ENCODE peak calls at places on chromosomes 1 and 21, in eight cellular contexts. T, Q, H, F, D, V, R and S are unnamed samples.

GRCh38 chr21:43345746-43346409 is 81.1 kb downstream of the SIK1 start:
- DNase-seq in F (no peak), D (no peak), T (no peak), H (peak; percentile 74), V (peak; percentile 88), Q (no peak), R (peak; percentile 47), S (peak; percentile 86)

GRCh38 chr1:205172729-205173366 is 38.7 kb downstream of the DSTYK start:
- DNase-seq in R (peak; percentile 95), V (peak; percentile 93), T (no peak), D (no peak), F (no peak), H (peak; percentile 87), Q (no peak), S (peak; percentile 93)

GRCh38 chr1:26608895-26609294 is 79.3 kb downstream of the RPS6KA1 start:
- DNase-seq in V (no peak), F (no peak), T (no peak), D (no peak), Q (no peak), R (peak; percentile 8), H (peak; percentile 18), S (no peak)

GRCh38 chr1:1782399-1783221 is 4.3 kb upstream of the NADK start:
- DNase-seq in D (no peak), Q (peak; percentile 75), R (peak; percentile 67), F (no peak), H (peak; percentile 54), T (no peak), V (peak; percentile 80), S (peak; percentile 70)

GRCh38 chr1:240232548-240232947 is 140.9 kb downstream of the FMN2 start:
- DNase-seq in H (no peak), V (peak; percentile 45), Q (no peak), F (no peak), D (no peak), R (peak; percentile 96), T (no peak), S (peak; percentile 84)

GRCh38 chr1:35931424-35932157 is 686 bp downstream of the AGO3 start:
- DNase-seq in T (peak; percentile 1), Q (peak; percentile 42), F (no peak), D (peak; percentile 22), H (peak; percentile 22), V (peak; percentile 47), R (no peak), S (peak; percentile 20)

GRCh38 chr1:115748396-115749130 is 20.0 kb downstream of the CASQ2 start:
- DNase-seq in Q (no peak), D (no peak), F (no peak), H (peak; percentile 29), V (peak; percentile 9), T (no peak), R (peak; percentile 12), S (peak; percentile 8)

GRCh38 chr1:40777224-40777970 is 6.2 kb upstream of the KCNQ4 start:
- DNase-seq in V (no peak), T (no peak), D (no peak), Q (no peak), H (no peak), F (no peak), R (no peak), S (no peak)

GRCh38 chr1:243848165-243849088 is 1.6 kb downstream of the AKT3 start:
- DNase-seq in T (no peak), R (no peak), Q (no peak), V (no peak), D (no peak), F (no peak), H (no peak), S (no peak)

GRCh38 chr1:115227683-115228082 is 110.4 kb downstream of the NGF start:
- DNase-seq in V (no peak), H (no peak), F (no peak), R (peak; percentile 90), D (no peak), Q (no peak), T (no peak), S (peak; percentile 80)

GRCh38 chr1:109975718-109976117 is 8.8 kb upstream of the AHCYL1 start:
- DNase-seq in Q (no peak), R (peak; percentile 96), H (peak; percentile 51), F (no peak), V (peak; percentile 78), T (no peak), D (no peak), S (peak; percentile 94)

GRCh38 chr1:161133220-161133740 is 813 bp upstream of the DEDD start:
- DNase-seq in F (no peak), Q (no peak), V (no peak), D (no peak), T (no peak), R (no peak), H (no peak), S (peak; percentile 19)

GRCh38 chr1:158654570-158654969 is 31.9 kb downstream of the SPTA1 start:
- DNase-seq in F (no peak), Q (no peak), H (peak; percentile 71), R (no peak), T (no peak), V (no peak), D (no peak), S (no peak)

GRCh38 chr1:68624233-68624632 is 127.4 kb upstream of the DEPDC1 start:
- DNase-seq in H (peak; percentile 61), T (no peak), D (no peak), F (no peak), Q (no peak), R (peak; percentile 14), V (peak; percentile 54), S (peak; percentile 53)

GRCh38 chr1:218933526-218933925 is 240.2 kb upstream of the LYPLAL1 start:
- DNase-seq in V (no peak), D (no peak), F (no peak), T (no peak), H (no peak), Q (no peak), R (peak; percentile 19), S (peak; percentile 33)

GRCh38 chr1:151326619-151327222 is 495 bp downstream of the PI4KB start:
- DNase-seq in T (peak; percentile 33), Q (no peak), V (peak; percentile 68), R (peak; percentile 40), F (peak; percentile 37), D (no peak), H (peak; percentile 58), S (peak; percentile 62)

GRCh38 chr1:7553042-7553690 is 217.9 kb upstream of the VAMP3 start:
- DNase-seq in H (no peak), F (no peak), D (no peak), T (no peak), Q (no peak), R (no peak), V (no peak), S (no peak)

GRCh38 chr1:145859491-145860159 is 744 bp upstream of the PIAS3 start:
- DNase-seq in V (peak; percentile 93), T (peak; percentile 81), F (peak; percentile 67), D (peak; percentile 56), Q (peak; percentile 91), H (peak; percentile 89), R (peak; percentile 87), S (peak; percentile 91)

GRCh38 chr1:199083680-199084079 is 444.8 kb downstream of the PTPRC start:
- DNase-seq in T (no peak), H (no peak), F (no peak), V (no peak), R (peak; percentile 50), Q (no peak), D (no peak), S (peak; percentile 14)

GRCh38 chr1:191709215-191709614 is 449.0 kb upstream of the RGS18 start:
- DNase-seq in D (no peak), H (no peak), F (no peak), R (no peak), V (peak; percentile 9), Q (no peak), T (no peak), S (peak; percentile 39)

GRCh38 chr1:13699936-13700520 is at the start of gene PRDM2:
- DNase-seq in V (peak; percentile 26), D (peak; percentile 50), F (peak; percentile 66), T (peak; percentile 57), Q (peak; percentile 39), H (peak; percentile 29), R (peak; percentile 42), S (peak; percentile 49)

GRCh38 chr1:202293620-202294019 is 48.1 kb downstream of the UBE2T start:
- DNase-seq in F (no peak), H (no peak), T (no peak), V (no peak), R (no peak), D (no peak), Q (no peak), S (no peak)

GRCh38 chr1:112906155-112906698 is 49.8 kb downstream of the SLC16A1 start:
- DNase-seq in T (no peak), H (no peak), R (no peak), V (no peak), D (no peak), Q (no peak), F (no peak), S (no peak)

GRCh38 chr1:242639104-242639503 is 114.6 kb upstream of the PLD5 start:
- DNase-seq in F (no peak), D (no peak), R (no peak), T (no peak), V (no peak), H (no peak), Q (no peak), S (no peak)